ENCODE peak calls at places on chromosome X, in four cellular contexts. C is nephron progenitor cell, T is WTC11, O is neural crest cell. E is an unnamed sample.

GRCh38 chrX:65866146-65866545 is 173.7 kb downstream of the VSIG4 start:
- DNase-seq in T (no peak), O (no peak), C (no peak), E (no peak)

GRCh38 chrX:57156397-57157049 is 19.3 kb upstream of the SPIN2A start:
- DNase-seq in O (no peak), C (peak; percentile 23), T (peak; percentile 41), E (no peak)

GRCh38 chrX:47514553-47515235 is 31.7 kb upstream of the ZNF41 start:
- DNase-seq in C (no peak), O (no peak), T (no peak), E (no peak)

GRCh38 chrX:115192244-115192700 is 3.1 kb downstream of the RBMXL3 start:
- DNase-seq in O (no peak), T (no peak), C (no peak), E (no peak)

GRCh38 chrX:125319646-125320521 is at the start of gene TEX13C:
- DNase-seq in O (no peak), T (no peak), C (no peak), E (no peak)

GRCh38 chrX:150940844-150941495 is 42.2 kb upstream of the HMGB3 start:
- DNase-seq in O (no peak), C (no peak), T (no peak), E (no peak)

GRCh38 chrX:148043456-148043855 is 62.3 kb downstream of the FMR1NB start:
- DNase-seq in O (no peak), T (no peak), C (no peak), E (no peak)

GRCh38 chrX:77899081-77899828 is at the start of gene COX7B:
- DNase-seq in C (peak; percentile 60), O (peak; percentile 41), T (peak; percentile 46), E (peak; percentile 69)

GRCh38 chrX:133776072-133776471 is 209.3 kb downstream of the GPC3 start:
- DNase-seq in C (peak; percentile 57), O (peak; percentile 55), T (peak; percentile 71), E (no peak)

GRCh38 chrX:135389243-135389642 is 32.5 kb upstream of the SMIM10L2A start:
- DNase-seq in C (no peak), O (no peak), T (no peak), E (no peak)
- TF ChIP-seq CTCF in C (no peak), O (no peak), T (no peak), E (no peak)

DNA sequence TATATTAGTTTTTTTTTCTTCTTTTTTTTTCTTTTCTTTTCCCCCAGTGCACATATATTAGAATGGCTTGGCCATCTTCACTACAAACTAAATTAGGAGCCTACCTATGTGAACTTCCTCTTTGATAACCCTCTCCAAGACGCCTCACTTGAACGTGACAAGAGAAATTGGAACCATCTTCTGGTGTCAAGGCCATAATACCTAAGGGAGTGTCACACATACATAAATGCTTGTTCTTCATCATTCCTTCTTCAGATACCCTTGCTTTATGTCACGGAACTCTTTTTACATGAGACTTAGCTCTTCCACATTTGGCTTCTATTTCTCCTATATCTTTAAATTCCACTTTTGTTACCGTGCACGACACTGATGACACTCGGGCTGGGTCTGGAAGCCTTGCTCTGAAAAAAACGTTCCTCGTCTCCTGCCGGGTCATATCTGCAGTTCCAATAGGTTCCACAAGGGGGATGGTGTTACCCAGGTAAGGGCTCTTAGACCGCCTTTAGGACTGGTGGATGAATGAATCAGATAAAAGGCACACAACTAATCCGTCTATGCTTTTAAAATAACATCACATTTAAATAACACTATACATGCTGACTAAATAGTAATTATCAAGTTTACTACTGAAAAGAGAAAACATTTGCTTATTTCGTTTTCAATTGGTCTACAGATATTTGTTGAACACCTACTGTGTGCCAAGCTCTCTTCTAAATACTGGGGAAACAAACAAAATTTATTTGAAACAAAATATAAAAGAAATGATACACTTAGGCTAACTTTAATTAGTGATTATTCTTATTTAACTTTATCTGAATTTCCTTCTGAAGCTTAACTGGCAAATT is 19.9 kb downstream of the DGAT2L6 start:
- DNase-seq in C (peak; percentile 58), T (peak; percentile 57), O (peak; percentile 48), E (no peak)
- TF ChIP-seq CTCF in C (peak; percentile 58), T (peak; percentile 40), O (peak; percentile 67), E (peak; percentile 61)

GRCh38 chrX:55731826-55732225 is 14.3 kb downstream of the RRAGB start:
- DNase-seq in T (no peak), C (no peak), O (no peak), E (no peak)
- TF ChIP-seq CTCF in T (no peak), C (no peak), O (no peak), E (no peak)

DNA sequence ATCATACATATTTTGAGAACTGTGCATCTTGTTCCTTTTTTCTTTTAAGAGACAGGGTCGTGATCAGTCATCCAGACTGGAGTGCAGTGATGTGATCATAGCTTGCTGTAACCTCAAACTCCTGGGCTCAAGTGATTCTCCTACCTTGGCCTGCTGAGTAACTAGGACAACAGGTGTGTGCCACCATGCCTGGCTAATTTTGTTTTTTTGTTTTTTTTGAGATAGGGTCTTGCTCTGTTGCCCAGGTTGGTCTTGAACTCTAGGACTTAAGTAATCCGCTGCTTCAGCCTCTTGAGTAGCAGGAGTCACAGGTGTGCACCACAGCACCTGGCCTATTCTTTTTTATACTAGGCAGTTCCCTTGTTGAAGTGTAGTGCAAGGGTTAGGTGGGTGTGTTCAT is 24.6 kb downstream of the KDM6A start:
- DNase-seq in T (no peak), O (no peak), C (no peak), E (no peak)
- TF ChIP-seq CTCF in T (no peak), O (no peak), C (no peak), E (no peak)

GRCh38 chrX:154381271-154381670 is 2.2 kb downstream of the EMD start:
- DNase-seq in O (no peak), C (no peak), T (no peak), E (no peak)

GRCh38 chrX:154383359-154384283 is 4.5 kb downstream of the EMD start:
- DNase-seq in O (no peak), T (no peak), C (no peak), E (no peak)

GRCh38 chrX:154380787-154381186 is 1.7 kb downstream of the EMD start:
- DNase-seq in T (no peak), C (no peak), O (no peak), E (no peak)

GRCh38 chrX:154382483-154383069 is 3.5 kb downstream of the EMD start:
- DNase-seq in O (no peak), C (no peak), T (no peak), E (no peak)

GRCh38 chrX:154384284-154384892 is 5.3 kb downstream of the EMD start:
- DNase-seq in C (no peak), O (no peak), T (no peak), E (no peak)
- TF ChIP-seq CTCF in C (no peak), O (peak; percentile 28), T (no peak), E (no peak)

DNA sequence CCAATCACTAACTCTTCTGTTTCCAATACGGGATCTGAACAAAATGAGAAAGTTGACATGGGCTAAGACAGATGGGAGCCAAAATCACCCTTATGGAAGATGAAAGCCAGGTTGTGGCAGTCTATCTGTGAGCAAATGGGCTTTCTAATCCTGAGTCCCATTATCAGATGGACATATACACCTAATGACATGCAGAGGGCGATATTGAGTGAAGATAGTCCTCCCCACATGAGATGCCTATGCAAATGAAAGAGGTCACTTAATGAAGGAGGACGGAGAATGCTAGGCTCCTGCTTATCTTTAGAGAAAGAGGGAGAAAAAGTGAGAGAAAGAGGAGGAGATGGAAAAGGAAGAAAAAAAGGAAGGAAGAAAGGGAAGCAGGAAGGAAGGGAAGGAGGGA is 547.5 kb downstream of the NLGN4X start:
- DNase-seq in O (no peak), T (no peak), C (no peak), E (no peak)
- TF ChIP-seq CTCF in O (peak; percentile 50), T (no peak), C (no peak), E (no peak)

DNA sequence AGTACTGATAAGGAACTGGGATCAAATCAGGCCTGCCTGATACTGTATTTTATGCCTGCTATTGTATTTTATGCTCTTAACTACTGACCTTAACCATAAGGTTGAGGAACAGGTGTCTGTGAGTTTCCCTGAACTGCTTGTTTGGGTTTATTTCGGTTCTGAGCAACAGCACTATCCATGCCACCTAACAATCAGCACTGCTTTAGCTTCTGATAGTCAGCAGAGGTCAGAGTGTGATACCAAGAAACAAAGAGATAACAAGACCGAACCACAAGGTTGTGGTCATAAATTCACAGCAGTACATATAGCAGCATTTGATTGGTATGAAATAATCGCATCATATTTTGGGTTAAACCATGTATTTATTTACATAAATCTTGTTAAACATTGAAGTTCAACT is 362.2 kb downstream of the FGF13 start:
- DNase-seq in O (no peak), T (no peak), C (no peak), E (no peak)
- TF ChIP-seq CTCF in O (no peak), T (no peak), C (no peak), E (no peak)

GRCh38 chrX:93419642-93420041 is 253.7 kb downstream of the NAP1L3 start:
- DNase-seq in O (no peak), C (no peak), T (no peak), E (no peak)

GRCh38 chrX:93428497-93428896 is 244.9 kb downstream of the NAP1L3 start:
- DNase-seq in T (no peak), C (no peak), O (no peak), E (no peak)

GRCh38 chrX:93420635-93421034 is 252.7 kb downstream of the NAP1L3 start:
- DNase-seq in T (no peak), O (no peak), C (no peak), E (no peak)

GRCh38 chrX:93420090-93420489 is 253.3 kb downstream of the NAP1L3 start:
- DNase-seq in C (no peak), O (no peak), T (no peak), E (no peak)

DNA sequence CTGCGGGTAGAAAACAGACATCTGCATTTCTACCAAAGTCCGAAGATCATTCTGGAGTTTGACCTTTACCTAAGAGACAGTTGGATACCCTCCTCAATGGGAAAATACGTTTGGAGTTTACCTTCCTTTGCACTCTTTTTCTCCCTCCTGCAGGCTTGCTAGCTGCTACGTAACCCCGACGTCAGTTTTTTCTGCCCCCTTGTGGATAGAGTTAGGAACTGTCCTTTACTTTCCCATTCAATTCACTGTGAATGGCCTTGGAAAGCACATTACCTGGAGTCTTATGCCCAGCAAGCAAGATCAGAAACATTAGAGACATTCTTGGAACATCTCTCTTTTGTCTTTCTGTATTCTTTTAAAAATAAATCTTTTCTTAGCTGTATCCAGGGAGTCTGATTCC is 250.7 kb downstream of the NAP1L3 start:
- DNase-seq in C (peak; percentile 30), O (peak; percentile 17), T (peak; percentile 10), E (no peak)
- TF ChIP-seq CTCF in C (peak; percentile 76), O (peak; percentile 81), T (peak; percentile 30), E (peak; percentile 43)

DNA sequence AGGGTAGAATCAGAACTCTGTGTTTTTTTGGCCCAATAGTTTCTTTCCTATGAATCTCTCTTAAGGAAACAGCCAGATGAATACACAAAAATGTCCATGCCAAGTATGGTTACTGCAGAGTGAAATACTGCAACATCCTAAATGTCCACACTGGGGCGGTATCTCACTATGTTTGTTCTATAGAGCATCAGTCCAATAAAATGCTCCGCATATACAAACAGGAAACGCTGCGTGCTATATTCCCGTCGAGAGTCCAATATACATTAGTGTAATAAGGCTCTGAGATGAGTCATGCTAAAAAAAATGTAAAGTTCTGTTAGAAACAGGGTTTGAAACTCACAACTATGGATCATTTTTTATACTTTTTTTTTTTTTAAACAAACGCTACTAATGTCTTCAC is 72.9 kb upstream of the ENOX2 start:
- DNase-seq in C (peak; percentile 64), T (peak; percentile 27), O (peak; percentile 64), E (no peak)
- TF ChIP-seq CTCF in C (peak; percentile 73), T (peak; percentile 24), O (peak; percentile 88), E (peak; percentile 54)